ENCODE peak calls at places on chromosomes 4 and X, in eight cellular contexts. J is globus pallidus; H is kidney tubule cell; L is RPMI7951; W is DMS153; Z is B cell; Y is stimulated activated CD8-positive, alpha-beta memory T cell treated with anti-CD3 and anti-CD28 coated beads, Interleukin-15, amount 100 ng/mL, for 24 hours; E is T-helper 22 cell. S is an unnamed sample.

GRCh38 chr4:183200453-183200852 is 101.4 kb downstream of the WWC2 start:
- DNase-seq in J (peak), H (peak), L (peak), W (no peak), Z (no peak), Y (no peak), E (no peak), S (peak)

GRCh38 chr4:53005808-53006207 is 143.7 kb downstream of the RASL11B start:
- DNase-seq in J (no peak), H (no peak), L (no peak), W (no peak), Z (no peak), Y (no peak), E (no peak), S (no peak)

GRCh38 chrX:110846071-110846470 is 50.5 kb upstream of the CHRDL1 start:
- DNase-seq in J (no peak), H (no peak), L (peak), W (no peak), Z (no peak), Y (no peak), E (no peak), S (no peak)

GRCh38 chrX:34972206-34972605 is 29.6 kb downstream of the FAM47B start:
- DNase-seq in J (no peak), H (no peak), L (no peak), W (no peak), Z (no peak), Y (no peak), E (no peak), S (no peak)

GRCh38 chrX:2692221-2693122 is 1.4 kb downstream of the CD99 start:
- DNase-seq in J (no peak), H (peak), L (peak), W (no peak), Z (no peak), Y (no peak), E (no peak), S (peak)

GRCh38 chr4:137131201-137131600 is 401.1 kb downstream of the PCDH18 start:
- DNase-seq in J (no peak), H (no peak), L (no peak), W (no peak), Z (no peak), Y (no peak), E (no peak), S (no peak)

GRCh38 chr4:107818301-107818910 is 6.3 kb upstream of the SGMS2 start:
- DNase-seq in J (no peak), H (peak), L (peak), W (no peak), Z (no peak), Y (no peak), E (no peak), S (no peak)

GRCh38 chrX:5829469-5829868 is 399.2 kb downstream of the NLGN4X start:
- DNase-seq in J (no peak), H (no peak), L (no peak), W (no peak), Z (no peak), Y (no peak), E (no peak), S (no peak)

GRCh38 chr4:81688085-81688484 is 216.4 kb upstream of the RASGEF1B start:
- DNase-seq in J (peak), H (peak), L (no peak), W (no peak), Z (no peak), Y (no peak), E (no peak), S (no peak)

GRCh38 chrX:41621236-41621651 is 67.5 kb upstream of the GPR34 start:
- DNase-seq in J (no peak), H (peak), L (peak), W (no peak), Z (no peak), Y (no peak), E (no peak), S (no peak)

GRCh38 chr4:112978691-112979472 is 70.6 kb upstream of the ANK2 start:
- DNase-seq in J (no peak), H (peak), L (peak), W (no peak), Z (no peak), Y (no peak), E (no peak), S (no peak)

GRCh38 chr4:37188100-37188499 is 56.4 kb upstream of the NWD2 start:
- DNase-seq in J (no peak), H (no peak), L (no peak), W (no peak), Z (no peak), Y (no peak), E (no peak), S (no peak)

GRCh38 chr4:40656221-40656863 is 26.7 kb upstream of the RBM47 start:
- DNase-seq in J (no peak), H (no peak), L (no peak), W (no peak), Z (peak), Y (no peak), E (no peak), S (no peak)

GRCh38 chr4:27360651-27361347 is 500.2 kb downstream of the STIM2 start:
- DNase-seq in J (no peak), H (peak), L (no peak), W (no peak), Z (no peak), Y (no peak), E (no peak), S (no peak)

GRCh38 chr4:73844352-73844751 is 7.9 kb downstream of the CXCL6 start:
- DNase-seq in J (no peak), H (peak), L (peak), W (no peak), Z (no peak), Y (no peak), E (no peak), S (no peak)

GRCh38 chrX:15301924-15302323 is 13.5 kb downstream of the ASB11 start:
- DNase-seq in J (no peak), H (peak), L (peak), W (no peak), Z (no peak), Y (no peak), E (no peak), S (peak)

GRCh38 chr4:5203925-5204324 is 152.6 kb downstream of the STK32B start:
- DNase-seq in J (no peak), H (no peak), L (peak), W (no peak), Z (no peak), Y (no peak), E (no peak), S (no peak)

GRCh38 chrX:122586831-122587230 is 597.2 kb upstream of the GRIA3 start:
- DNase-seq in J (no peak), H (no peak), L (peak), W (no peak), Z (no peak), Y (no peak), E (no peak), S (no peak)

GRCh38 chr4:168707205-168707604 is 210.4 kb downstream of the PALLD start:
- DNase-seq in J (no peak), H (peak), L (peak), W (no peak), Z (no peak), Y (no peak), E (no peak), S (no peak)

GRCh38 chr4:98802673-98803286 is 126.2 kb downstream of the EIF4E start:
- DNase-seq in J (peak), H (no peak), L (no peak), W (no peak), Z (no peak), Y (no peak), E (no peak), S (no peak)

GRCh38 chrX:2705461-2705860 is 14.4 kb downstream of the CD99 start:
- DNase-seq in J (no peak), H (no peak), L (no peak), W (no peak), Z (no peak), Y (no peak), E (no peak), S (no peak)

GRCh38 chr4:77156912-77157858 is at the start of gene CCNG2:
- DNase-seq in J (no peak), H (peak), L (peak), W (peak), Z (peak), Y (peak), E (peak), S (peak)

GRCh38 chr4:104896623-104897296 is 249.9 kb upstream of the TET2 start:
- DNase-seq in J (no peak), H (peak), L (no peak), W (peak), Z (no peak), Y (no peak), E (no peak), S (no peak)

GRCh38 chrX:25925956-25926355 is 212.2 kb upstream of the MAGEB18 start:
- DNase-seq in J (no peak), H (no peak), L (no peak), W (no peak), Z (no peak), Y (no peak), E (no peak), S (no peak)

GRCh38 chr4:44670466-44671199 is 7.6 kb upstream of the GUF1 start:
- DNase-seq in J (no peak), H (no peak), L (no peak), W (no peak), Z (no peak), Y (no peak), E (no peak), S (no peak)

GRCh38 chrX:151398346-151398745 is 1.3 kb downstream of the VMA21 start:
- DNase-seq in J (no peak), H (no peak), L (no peak), W (no peak), Z (no peak), Y (no peak), E (no peak), S (no peak)

GRCh38 chrX:133265331-133265730 is 47.2 kb upstream of the TFDP3 start:
- DNase-seq in J (no peak), H (peak), L (no peak), W (no peak), Z (no peak), Y (no peak), E (no peak), S (no peak)

GRCh38 chrX:113892891-113893290 is 691.0 kb upstream of the HTR2C start:
- DNase-seq in J (no peak), H (no peak), L (no peak), W (no peak), Z (no peak), Y (no peak), E (no peak), S (no peak)

GRCh38 chrX:84710611-84711010 is 208.4 kb upstream of the HDX start:
- DNase-seq in J (no peak), H (no peak), L (no peak), W (no peak), Z (no peak), Y (no peak), E (no peak), S (no peak)

GRCh38 chr4:15368906-15369305 is 58.9 kb upstream of the C1QTNF7 start:
- DNase-seq in J (no peak), H (no peak), L (peak), W (no peak), Z (no peak), Y (no peak), E (no peak), S (no peak)

GRCh38 chr4:5800496-5800895 is 89.5 kb downstream of the EVC start:
- DNase-seq in J (no peak), H (no peak), L (no peak), W (no peak), Z (no peak), Y (no peak), E (no peak), S (no peak)

GRCh38 chr4:182240161-182241130 is 2.8 kb upstream of the TENM3 start:
- DNase-seq in J (no peak), H (peak), L (peak), W (no peak), Z (no peak), Y (no peak), E (no peak), S (no peak)

GRCh38 chr4:7426525-7427171 is 8.1 kb downstream of the PSAPL1 start:
- DNase-seq in J (no peak), H (no peak), L (no peak), W (no peak), Z (no peak), Y (no peak), E (no peak), S (no peak)

GRCh38 chr4:133585323-133585722 is 436.2 kb downstream of the PCDH10 start:
- DNase-seq in J (no peak), H (no peak), L (no peak), W (no peak), Z (no peak), Y (no peak), E (no peak), S (no peak)

GRCh38 chr4:71186257-71186565 is 152.6 kb upstream of the SLC4A4 start:
- DNase-seq in J (no peak), H (no peak), L (no peak), W (no peak), Z (no peak), Y (no peak), E (no peak), S (no peak)

GRCh38 chrX:144586756-144587155 is 660.5 kb upstream of the SPANXN1 start:
- DNase-seq in J (no peak), H (peak), L (peak), W (peak), Z (no peak), Y (no peak), E (no peak), S (no peak)

GRCh38 chr4:122065915-122066314 is 86.2 kb upstream of the BLTP1 start:
- DNase-seq in J (no peak), H (no peak), L (no peak), W (no peak), Z (no peak), Y (no peak), E (no peak), S (no peak)

GRCh38 chrX:9227276-9227675 is 193.3 kb upstream of the FAM9B start:
- DNase-seq in J (no peak), H (no peak), L (no peak), W (no peak), Z (no peak), Y (no peak), E (no peak), S (no peak)

GRCh38 chrX:30241724-30242415 is at the start of gene MAGEB4:
- DNase-seq in J (no peak), H (no peak), L (no peak), W (no peak), Z (no peak), Y (no peak), E (no peak), S (no peak)

S was measured in left ventricle myocardium superior.